ENCODE peak calls at places on chromosomes 6 and 20, in seven cellular contexts. One of them, this sample, is unnamed.

GRCh38 chr20:59785986-59786753 is 147.3 kb downstream of the SYCP2 start:
- DNase-seq in AG08395: no peak
- DNase-seq in pons: no peak
- DNase-seq in RCC 7860: no peak
- DNase-seq in GM12865: no peak
- DNase-seq in NCI-H1092: no peak
- DNase-seq in mesenchymal stem cell: no peak
- DNase-seq in this sample: no peak

GRCh38 chr20:17614176-17614811 is 44.4 kb downstream of the DSTN start:
- DNase-seq in mesenchymal stem cell: peak
- DNase-seq in AG08395: peak
- DNase-seq in pons: no peak
- DNase-seq in NCI-H1092: no peak
- DNase-seq in GM12865: no peak
- DNase-seq in RCC 7860: no peak
- DNase-seq in this sample: no peak

GRCh38 chr20:50427740-50428462 is 82.3 kb upstream of the PTPN1 start:
- DNase-seq in NCI-H1092: no peak
- DNase-seq in pons: no peak
- DNase-seq in AG08395: no peak
- DNase-seq in RCC 7860: no peak
- DNase-seq in mesenchymal stem cell: peak
- DNase-seq in GM12865: peak
- DNase-seq in this sample: no peak

GRCh38 chr6:82040405-82041221 is 206.9 kb downstream of the IBTK start:
- DNase-seq in RCC 7860: peak
- DNase-seq in GM12865: peak
- DNase-seq in AG08395: peak
- DNase-seq in mesenchymal stem cell: peak
- DNase-seq in NCI-H1092: no peak
- DNase-seq in pons: peak
- DNase-seq in this sample: no peak

GRCh38 chr6:100289285-100289684 is 175.4 kb downstream of the SIM1 start:
- DNase-seq in mesenchymal stem cell: no peak
- DNase-seq in GM12865: no peak
- DNase-seq in NCI-H1092: no peak
- DNase-seq in AG08395: no peak
- DNase-seq in RCC 7860: no peak
- DNase-seq in pons: no peak
- DNase-seq in this sample: no peak

GRCh38 chr20:35883341-35883777 is 70.9 kb downstream of the SCAND1 start:
- DNase-seq in GM12865: no peak
- DNase-seq in AG08395: no peak
- DNase-seq in mesenchymal stem cell: no peak
- DNase-seq in RCC 7860: peak
- DNase-seq in pons: no peak
- DNase-seq in NCI-H1092: no peak
- DNase-seq in this sample: no peak

GRCh38 chr6:40276176-40276575 is 311.0 kb downstream of the LRFN2 start:
- DNase-seq in RCC 7860: peak
- DNase-seq in AG08395: no peak
- DNase-seq in mesenchymal stem cell: no peak
- DNase-seq in pons: no peak
- DNase-seq in NCI-H1092: peak
- DNase-seq in GM12865: no peak
- DNase-seq in this sample: no peak

GRCh38 chr6:7200598-7201443 is 93.1 kb downstream of the RREB1 start:
- DNase-seq in pons: no peak
- DNase-seq in NCI-H1092: no peak
- DNase-seq in mesenchymal stem cell: no peak
- DNase-seq in RCC 7860: no peak
- DNase-seq in GM12865: no peak
- DNase-seq in AG08395: no peak
- DNase-seq in this sample: no peak

GRCh38 chr20:60354181-60354580 is 396.0 kb downstream of the CDH26 start:
- DNase-seq in mesenchymal stem cell: no peak
- DNase-seq in AG08395: no peak
- DNase-seq in RCC 7860: no peak
- DNase-seq in pons: no peak
- DNase-seq in NCI-H1092: no peak
- DNase-seq in GM12865: no peak
- DNase-seq in this sample: no peak

GRCh38 chr6:70299456-70299855 is 3.4 kb downstream of the COL9A1 start:
- DNase-seq in mesenchymal stem cell: peak
- DNase-seq in AG08395: no peak
- DNase-seq in GM12865: peak
- DNase-seq in NCI-H1092: no peak
- DNase-seq in RCC 7860: no peak
- DNase-seq in pons: no peak
- DNase-seq in this sample: no peak

GRCh38 chr20:10307359-10307735 is 88.7 kb downstream of the SNAP25 start:
- DNase-seq in pons: no peak
- DNase-seq in mesenchymal stem cell: peak
- DNase-seq in AG08395: no peak
- DNase-seq in NCI-H1092: no peak
- DNase-seq in GM12865: no peak
- DNase-seq in RCC 7860: no peak
- DNase-seq in this sample: no peak

GRCh38 chr20:36775196-36775595 is 1.6 kb upstream of the DSN1 start:
- DNase-seq in AG08395: no peak
- DNase-seq in pons: no peak
- DNase-seq in NCI-H1092: no peak
- DNase-seq in mesenchymal stem cell: no peak
- DNase-seq in GM12865: no peak
- DNase-seq in RCC 7860: no peak
- DNase-seq in this sample: no peak

GRCh38 chr6:107489636-107490567 is at the start of gene SOBP:
- DNase-seq in NCI-H1092: peak
- DNase-seq in pons: peak
- DNase-seq in GM12865: peak
- DNase-seq in AG08395: peak
- DNase-seq in RCC 7860: no peak
- DNase-seq in mesenchymal stem cell: peak
- DNase-seq in this sample: peak

GRCh38 chr6:23505021-23505420 is 621.0 kb upstream of the NRSN1 start:
- DNase-seq in NCI-H1092: no peak
- DNase-seq in mesenchymal stem cell: peak
- DNase-seq in AG08395: peak
- DNase-seq in GM12865: no peak
- DNase-seq in pons: no peak
- DNase-seq in RCC 7860: no peak
- DNase-seq in this sample: no peak

GRCh38 chr6:75203721-75204120 is 2.1 kb downstream of the COL12A1 start:
- DNase-seq in NCI-H1092: no peak
- DNase-seq in pons: no peak
- DNase-seq in mesenchymal stem cell: no peak
- DNase-seq in AG08395: no peak
- DNase-seq in GM12865: no peak
- DNase-seq in RCC 7860: no peak
- DNase-seq in this sample: no peak

GRCh38 chr6:42038163-42038562 is 12.2 kb upstream of the TAF8 start:
- DNase-seq in mesenchymal stem cell: no peak
- DNase-seq in NCI-H1092: no peak
- DNase-seq in RCC 7860: no peak
- DNase-seq in pons: no peak
- DNase-seq in GM12865: no peak
- DNase-seq in AG08395: no peak
- DNase-seq in this sample: no peak

GRCh38 chr20:54170963-54171362 is 2.8 kb downstream of the CYP24A1 start:
- DNase-seq in GM12865: no peak
- DNase-seq in NCI-H1092: no peak
- DNase-seq in pons: no peak
- DNase-seq in RCC 7860: no peak
- DNase-seq in mesenchymal stem cell: no peak
- DNase-seq in AG08395: no peak
- DNase-seq in this sample: no peak

GRCh38 chr20:51953731-51954340 is 151.5 kb upstream of the SALL4 start:
- DNase-seq in pons: no peak
- DNase-seq in NCI-H1092: no peak
- DNase-seq in RCC 7860: no peak
- DNase-seq in GM12865: peak
- DNase-seq in AG08395: no peak
- DNase-seq in mesenchymal stem cell: no peak
- DNase-seq in this sample: no peak

GRCh38 chr20:47350181-47350550 is 6.3 kb downstream of the ZMYND8 start:
- DNase-seq in mesenchymal stem cell: no peak
- DNase-seq in RCC 7860: no peak
- DNase-seq in GM12865: peak
- DNase-seq in pons: no peak
- DNase-seq in NCI-H1092: no peak
- DNase-seq in AG08395: no peak
- DNase-seq in this sample: no peak

GRCh38 chr6:168058691-168059551 is 20.1 kb downstream of the FRMD1 start:
- DNase-seq in pons: no peak
- DNase-seq in GM12865: no peak
- DNase-seq in NCI-H1092: no peak
- DNase-seq in RCC 7860: no peak
- DNase-seq in mesenchymal stem cell: no peak
- DNase-seq in AG08395: no peak
- DNase-seq in this sample: no peak

GRCh38 chr6:76703285-76703684 is 630.8 kb upstream of the IMPG1 start:
- DNase-seq in AG08395: no peak
- DNase-seq in GM12865: no peak
- DNase-seq in pons: no peak
- DNase-seq in NCI-H1092: no peak
- DNase-seq in RCC 7860: no peak
- DNase-seq in mesenchymal stem cell: no peak
- DNase-seq in this sample: no peak

GRCh38 chr6:25490018-25490865 is 161.8 kb upstream of the SCGN start:
- DNase-seq in GM12865: peak
- DNase-seq in pons: peak
- DNase-seq in NCI-H1092: peak
- DNase-seq in RCC 7860: peak
- DNase-seq in mesenchymal stem cell: peak
- DNase-seq in AG08395: peak
- DNase-seq in this sample: peak

GRCh38 chr20:59606566-59606965 is 2.2 kb downstream of the PHACTR3 start:
- DNase-seq in AG08395: no peak
- DNase-seq in mesenchymal stem cell: no peak
- DNase-seq in GM12865: no peak
- DNase-seq in NCI-H1092: no peak
- DNase-seq in RCC 7860: no peak
- DNase-seq in pons: no peak
- DNase-seq in this sample: no peak

GRCh38 chr6:44005507-44005903 is 121.7 kb downstream of the MRPL14 start:
- DNase-seq in NCI-H1092: no peak
- DNase-seq in pons: no peak
- DNase-seq in GM12865: no peak
- DNase-seq in RCC 7860: no peak
- DNase-seq in mesenchymal stem cell: no peak
- DNase-seq in AG08395: no peak
- DNase-seq in this sample: no peak

GRCh38 chr20:62656205-62656918 is 14.1 kb downstream of the SLCO4A1 start:
- DNase-seq in GM12865: no peak
- DNase-seq in AG08395: no peak
- DNase-seq in pons: no peak
- DNase-seq in mesenchymal stem cell: no peak
- DNase-seq in RCC 7860: no peak
- DNase-seq in NCI-H1092: no peak
- DNase-seq in this sample: no peak

GRCh38 chr6:815348-815738 is 122.4 kb upstream of the EXOC2 start:
- DNase-seq in GM12865: no peak
- DNase-seq in pons: no peak
- DNase-seq in NCI-H1092: no peak
- DNase-seq in mesenchymal stem cell: no peak
- DNase-seq in AG08395: no peak
- DNase-seq in RCC 7860: no peak
- DNase-seq in this sample: no peak

GRCh38 chr6:45637056-45637455 is 259.3 kb upstream of the SUPT3H start:
- DNase-seq in GM12865: no peak
- DNase-seq in AG08395: no peak
- DNase-seq in mesenchymal stem cell: no peak
- DNase-seq in NCI-H1092: no peak
- DNase-seq in RCC 7860: no peak
- DNase-seq in pons: no peak
- DNase-seq in this sample: no peak

GRCh38 chr6:125267806-125268523 is 33.8 kb downstream of the HDDC2 start:
- DNase-seq in RCC 7860: no peak
- DNase-seq in pons: no peak
- DNase-seq in mesenchymal stem cell: no peak
- DNase-seq in GM12865: no peak
- DNase-seq in AG08395: no peak
- DNase-seq in NCI-H1092: no peak
- DNase-seq in this sample: no peak

GRCh38 chr6:149566372-149567193 is at the start of gene GINM1:
- DNase-seq in pons: no peak
- DNase-seq in AG08395: peak
- DNase-seq in RCC 7860: no peak
- DNase-seq in mesenchymal stem cell: peak
- DNase-seq in NCI-H1092: peak
- DNase-seq in GM12865: peak
- DNase-seq in this sample: peak

GRCh38 chr6:44481056-44481455 is 93.5 kb downstream of the CDC5L start:
- DNase-seq in GM12865: no peak
- DNase-seq in mesenchymal stem cell: no peak
- DNase-seq in RCC 7860: no peak
- DNase-seq in AG08395: no peak
- DNase-seq in NCI-H1092: no peak
- DNase-seq in pons: no peak
- DNase-seq in this sample: no peak

This sample was measured in stimulated activated naive B cell treated with anti-CD40 and anti-IgM and Interleukin-4, amounts not matched to agents 10 μg/mL and 1 μg/mL and 100 μg/mL, for 72 hours.